ENCODE peak calls at places on chromosomes 1 and 21, in nine cellular contexts. G, J, V, W, H, D, R, N and F are unnamed samples.

GRCh38 chr1:177077734-177078489 is 86.6 kb downstream of the ASTN1 start:
- DNase-seq in V (peak), N (no peak), D (no peak), J (peak), R (no peak), W (no peak), H (no peak), G (peak), F (no peak)

GRCh38 chr21:14120091-14120734 is 90.5 kb downstream of the LIPI start:
- DNase-seq in D (peak), N (no peak), R (no peak), J (no peak), H (peak), G (peak), W (no peak), V (peak), F (no peak)

GRCh38 chr1:41672641-41673313 is 188.3 kb upstream of the EDN2 start:
- DNase-seq in G (no peak), D (no peak), N (no peak), R (no peak), J (peak), H (no peak), V (peak), W (no peak), F (no peak)

GRCh38 chr1:91080650-91081049 is 58.8 kb upstream of the ZNF644 start:
- DNase-seq in J (peak), V (peak), W (no peak), G (peak), H (no peak), D (no peak), R (no peak), N (no peak), F (no peak)

GRCh38 chr1:196558424-196558823 is 49.8 kb downstream of the KCNT2 start:
- DNase-seq in R (no peak), G (peak), W (no peak), J (peak), D (no peak), N (no peak), H (no peak), V (peak), F (no peak)

GRCh38 chr1:170623171-170623570 is 40.8 kb upstream of the PRRX1 start:
- DNase-seq in N (no peak), H (no peak), G (peak), D (no peak), R (no peak), W (no peak), J (peak), V (peak), F (no peak)

GRCh38 chr1:193584840-193585239 is 398.4 kb upstream of the B3GALT2 start:
- DNase-seq in N (no peak), V (no peak), D (no peak), W (no peak), J (no peak), R (no peak), G (no peak), H (no peak), F (no peak)

GRCh38 chr1:227886993-227887696 is 60.6 kb downstream of the WNT9A start:
- DNase-seq in G (no peak), D (peak), V (peak), W (peak), R (peak), N (no peak), H (peak), J (no peak), F (peak)

GRCh38 chr1:2948751-2949680 is 72.3 kb upstream of the ACTRT2 start:
- DNase-seq in G (no peak), J (no peak), H (no peak), N (no peak), W (no peak), D (peak), V (no peak), R (no peak), F (no peak)

GRCh38 chr1:94874423-94874822 is 52.5 kb downstream of the CNN3 start:
- DNase-seq in G (no peak), D (no peak), V (no peak), J (no peak), N (no peak), W (no peak), R (no peak), H (no peak), F (no peak)

GRCh38 chr1:203592156-203592555 is 34.5 kb upstream of the ATP2B4 start:
- DNase-seq in R (no peak), D (no peak), V (no peak), N (no peak), W (no peak), H (no peak), G (no peak), J (no peak), F (no peak)